ENCODE peak calls at places on chromosomes 4 and X, in four cellular contexts. B is SK-N-SH, C is HepG2, O is HEK293T. M is an unnamed sample.

GRCh38 chrX:54494970-54495813 is 842 bp downstream of the FGD1 start:
- DNase-seq in O (no peak), B (peak), C (no peak), M (no peak)

GRCh38 chr4:77493829-77494551 is 111.6 kb upstream of the CXCL13 start:
- DNase-seq in B (no peak), O (no peak), C (no peak), M (no peak)

GRCh38 chrX:51334276-51334675 is 1.7 kb downstream of the NUDT10 start:
- DNase-seq in C (no peak), O (no peak), B (no peak), M (no peak)

GRCh38 chr4:146582864-146583263 is 55.8 kb upstream of the POU4F2 start:
- DNase-seq in O (no peak), B (no peak), C (no peak), M (no peak)

GRCh38 chr4:111959202-111959601 is 186.1 kb upstream of the FAM241A start:
- DNase-seq in C (peak), B (no peak), O (no peak), M (no peak)

GRCh38 chr4:16915956-16916355 is 17.5 kb upstream of the LDB2 start:
- DNase-seq in B (no peak), C (no peak), O (no peak), M (no peak)

GRCh38 chr4:87006531-87007344 is 71.9 kb downstream of the AFF1 start:
- DNase-seq in C (peak), O (peak), B (peak), M (peak)

GRCh38 chr4:187491959-187492358 is 503.6 kb upstream of the ZFP42 start:
- DNase-seq in O (no peak), C (no peak), B (no peak), M (no peak)

GRCh38 chr4:158535130-158535614 is 13.5 kb downstream of the RXFP1 start:
- DNase-seq in C (no peak), B (no peak), O (no peak), M (no peak)

GRCh38 chr4:17647927-17648326 is 33.5 kb downstream of the MED28 start:
- DNase-seq in O (no peak), C (no peak), B (no peak), M (no peak)

GRCh38 chr4:168484626-168485025 is 4.3 kb upstream of the DDX60L start:
- DNase-seq in C (no peak), O (no peak), B (no peak), M (no peak)

GRCh38 chrX:150517303-150517896 is 51.0 kb upstream of the MTM1 start:
- DNase-seq in C (no peak), O (no peak), B (no peak), M (no peak)

GRCh38 chr4:78706302-78706701 is 69.8 kb upstream of the BMP2K start:
- DNase-seq in B (no peak), C (no peak), O (no peak), M (no peak)

GRCh38 chr4:129429566-129430339 is 333.8 kb downstream of the C4orf33 start:
- DNase-seq in C (no peak), O (no peak), B (no peak), M (no peak)

GRCh38 chr4:145420595-145421214 is 60.9 kb upstream of the SMAD1 start:
- DNase-seq in O (no peak), C (peak), B (no peak), M (no peak)

GRCh38 chr4:143586080-143586479 is 72.6 kb downstream of the SMARCA5 start:
- DNase-seq in B (no peak), O (no peak), C (no peak), M (no peak)

GRCh38 chrX:154383359-154384283 is 4.5 kb downstream of the EMD start:
- DNase-seq in O (no peak), C (no peak), B (no peak), M (no peak)

GRCh38 chr4:7976025-7976424 is 36.4 kb upstream of the AFAP1 start:
- DNase-seq in B (no peak), O (no peak), C (no peak), M (no peak)

GRCh38 chrX:112642349-112642748 is 37.4 kb downstream of the LHFPL1 start:
- DNase-seq in O (peak), B (peak), C (peak), M (no peak)

GRCh38 chrX:38347136-38347535 is 5.3 kb upstream of the OTC start:
- DNase-seq in C (no peak), O (no peak), B (no peak), M (no peak)

GRCh38 chr4:88600129-88600849 is 8.0 kb downstream of the HERC3 start:
- DNase-seq in O (no peak), B (no peak), C (no peak), M (no peak)
- TF ChIP-seq FOXM1 in O (no peak), B (no peak), C (no peak), M (no peak)

DNA sequence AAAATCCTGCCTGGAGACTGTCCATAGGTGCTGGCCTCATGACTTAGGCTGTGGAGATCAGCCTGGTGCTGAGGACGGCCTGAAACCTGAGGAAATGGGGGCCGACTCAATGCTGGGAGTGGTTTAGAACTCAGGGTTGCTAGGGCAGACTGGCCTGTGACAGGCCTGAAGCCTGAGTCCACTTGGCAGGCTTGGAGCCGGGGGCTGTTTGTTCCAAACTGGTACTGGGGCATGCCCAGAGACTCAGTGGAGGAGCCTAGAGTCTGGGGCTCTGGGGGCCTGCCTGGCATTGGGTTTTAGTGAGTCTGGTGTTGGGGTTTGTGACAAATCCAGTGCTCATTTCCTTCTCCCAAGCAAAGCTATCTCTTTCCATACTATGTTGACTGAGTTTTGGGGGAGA is 489.7 kb upstream of the CNKSR2 start:
- DNase-seq in B (no peak), C (no peak), O (no peak), M (no peak)
- TF ChIP-seq FOXM1 in B (no peak), C (no peak), O (no peak), M (no peak)

DNA sequence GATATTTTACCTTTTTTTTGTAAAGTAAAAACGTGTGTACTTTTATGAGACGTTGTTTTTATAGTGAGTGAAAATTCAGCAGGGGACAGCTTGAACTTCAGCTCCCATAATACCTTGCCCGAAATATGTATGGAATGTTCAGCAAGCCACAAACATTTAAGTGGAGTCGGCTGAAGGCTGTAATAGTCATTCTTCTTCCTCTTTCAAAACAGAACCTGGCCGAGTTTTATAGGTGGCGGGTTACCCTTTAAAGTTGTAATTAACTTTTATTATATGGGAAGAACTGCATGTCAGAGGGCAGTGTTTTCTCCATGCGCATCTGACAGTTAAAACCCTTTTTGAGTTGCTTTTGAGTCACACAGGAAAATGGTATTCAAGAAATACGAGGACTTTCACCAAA is 50.7 kb downstream of the CLDN34 start:
- DNase-seq in C (peak), O (no peak), B (no peak), M (no peak)
- TF ChIP-seq FOXM1 in C (no peak), O (no peak), B (no peak), M (no peak)

DNA sequence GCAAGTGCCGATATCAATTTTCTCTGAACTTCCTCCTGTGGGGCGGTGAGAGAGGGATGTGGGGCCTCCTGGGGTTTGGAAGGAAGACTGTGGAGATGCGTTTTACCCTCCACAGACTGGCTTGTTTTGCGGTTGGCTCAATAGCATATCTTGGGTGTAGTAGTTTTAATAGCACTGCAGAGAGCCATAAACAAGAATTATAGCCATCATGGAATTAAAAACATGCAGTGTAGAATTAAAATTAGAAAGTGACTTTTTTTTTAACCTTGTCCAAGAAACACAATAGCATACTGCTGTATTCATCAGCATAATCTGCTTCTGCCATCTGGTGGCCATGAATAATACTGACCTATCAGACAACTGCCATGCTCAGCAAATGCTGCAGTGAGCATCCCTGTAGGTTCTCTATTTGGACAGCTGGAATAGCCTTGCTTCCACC is 47.3 kb upstream of the SCML1 start:
- DNase-seq in B (peak), C (peak), O (peak), M (peak)
- TF ChIP-seq FOXM1 in B (no peak), C (no peak), O (no peak), M (no peak)

GRCh38 chr4:101227715-101228114 is 119.6 kb downstream of the PPP3CA start:
- DNase-seq in C (no peak), B (no peak), O (no peak), M (no peak)

GRCh38 chr4:101229116-101229515 is 118.2 kb downstream of the PPP3CA start:
- DNase-seq in B (no peak), C (no peak), O (no peak), M (no peak)

GRCh38 chr4:101236097-101236496 is 111.2 kb downstream of the PPP3CA start:
- DNase-seq in O (no peak), C (no peak), B (no peak), M (no peak)

GRCh38 chr4:101230806-101231426 is 116.4 kb downstream of the PPP3CA start:
- DNase-seq in O (no peak), B (no peak), C (no peak), M (no peak)

GRCh38 chr4:101232074-101232776 is 115.1 kb downstream of the PPP3CA start:
- DNase-seq in C (no peak), B (no peak), O (no peak), M (no peak)
- TF ChIP-seq FOXM1 in C (no peak), B (no peak), O (no peak), M (no peak)